ENCODE peak calls at places on chromosomes 2 and 18, in nine cellular contexts. O is fibroblast of lung, I is GM13977, M is esophagus squamous epithelium, G is lower lobe of right lung, A is Peyer's patch, D is activated B cell treated with CpG ODN at 0.5 μM for 24 hours, Z is B cell, V is AG04449. F is an unnamed sample.

GRCh38 chr2:28958689-28959088 is 22.4 kb upstream of the TOGARAM2 start:
- DNase-seq in A (no peak), I (peak), M (no peak), O (peak), V (peak), Z (no peak), D (no peak), G (no peak), F (peak)

GRCh38 chr2:44535376-44535775 is 173.6 kb downstream of the CAMKMT start:
- DNase-seq in M (no peak), O (no peak), V (no peak), D (no peak), Z (no peak), G (no peak), A (no peak), I (no peak), F (no peak)

GRCh38 chr2:46984642-46985476 is 69.3 kb upstream of the MCFD2 start:
- DNase-seq in V (peak), Z (peak), O (peak), G (peak), A (no peak), D (no peak), I (peak), M (no peak), F (peak)

GRCh38 chr2:221142341-221142740 is 429.8 kb downstream of the EPHA4 start:
- DNase-seq in D (no peak), I (no peak), A (no peak), M (no peak), G (no peak), V (no peak), O (no peak), Z (no peak), F (no peak)

GRCh38 chr2:105168543-105168942 is 73.0 kb upstream of the GPR45 start:
- DNase-seq in G (no peak), A (no peak), M (no peak), V (no peak), Z (no peak), O (no peak), I (no peak), D (no peak), F (no peak)

GRCh38 chr18:9788140-9788539 is 80.0 kb downstream of the RAB31 start:
- DNase-seq in D (no peak), M (no peak), O (peak), I (no peak), A (no peak), Z (no peak), V (no peak), G (no peak), F (no peak)

GRCh38 chr2:20093263-20094141 is 42.1 kb upstream of the LAPTM4A start:
- DNase-seq in O (peak), I (no peak), M (no peak), A (peak), Z (no peak), V (peak), G (no peak), D (no peak), F (peak)

GRCh38 chr2:206368933-206369569 is 74.3 kb upstream of the ADAM23 start:
- DNase-seq in D (no peak), O (no peak), M (no peak), Z (no peak), V (no peak), G (no peak), I (no peak), A (no peak), F (no peak)

GRCh38 chr2:108268001-108268400 is 20.7 kb upstream of the SULT1C2 start:
- DNase-seq in D (no peak), G (no peak), V (peak), Z (no peak), A (no peak), M (no peak), I (no peak), O (peak), F (no peak)

GRCh38 chr18:41099451-41099850 is 855.6 kb upstream of the PIK3C3 start:
- DNase-seq in V (no peak), D (no peak), I (no peak), A (no peak), G (no peak), O (peak), Z (no peak), M (no peak), F (no peak)

DNA sequence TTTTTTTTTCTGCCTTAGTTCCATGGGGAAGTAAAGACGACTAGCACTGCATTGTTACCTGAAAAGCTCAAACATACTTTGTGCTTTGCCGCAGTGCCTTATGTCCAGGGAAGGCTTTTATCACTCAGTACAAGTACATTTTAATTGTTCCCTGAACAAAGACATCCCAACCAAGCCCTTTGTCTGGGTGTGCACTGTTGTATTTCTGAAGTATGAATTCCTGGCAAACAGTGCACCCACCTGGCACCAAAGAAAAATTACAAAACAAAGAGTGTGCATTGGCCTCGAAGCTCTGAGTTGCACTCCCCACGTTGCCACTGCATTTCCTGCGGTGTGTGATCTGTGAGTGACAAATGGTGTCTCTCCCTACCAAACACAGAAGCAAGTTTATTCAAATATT is 858.5 kb upstream of the PIK3C3 start:
- DNase-seq in M (no peak), A (no peak), Z (no peak), O (peak), V (no peak), I (no peak), G (no peak), D (no peak), F (no peak)
- TF ChIP-seq CTCF in M (no peak), A (no peak), Z (no peak), O (no peak), V (peak), I (no peak), G (no peak), D (no peak), F (no peak)

GRCh38 chr18:43648002-43648401 is 370.7 kb upstream of the SYT4 start:
- DNase-seq in V (no peak), G (no peak), I (no peak), A (no peak), O (no peak), D (no peak), Z (no peak), M (no peak), F (no peak)
- TF ChIP-seq CTCF in V (no peak), G (no peak), I (no peak), A (no peak), O (no peak), D (no peak), Z (no peak), M (no peak), F (no peak)

DNA sequence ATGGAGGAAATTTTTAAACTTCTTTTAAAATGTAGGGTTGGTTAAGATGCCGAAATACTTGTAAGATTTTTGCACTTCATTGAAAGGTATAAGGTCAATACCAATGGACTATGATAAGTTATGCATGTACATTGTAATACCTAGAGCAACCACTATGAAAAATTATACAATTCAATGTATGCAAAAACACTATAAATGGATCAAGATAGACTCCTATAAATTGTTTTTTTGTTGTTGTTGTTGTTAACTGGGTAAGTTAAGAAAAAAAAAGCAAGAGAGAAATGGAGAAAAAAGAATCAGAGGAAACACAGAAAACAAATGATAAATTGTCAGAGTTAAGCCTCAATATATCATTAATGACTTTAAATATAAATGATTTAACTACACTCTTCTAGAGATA is 421.2 kb downstream of the TMEM182 start:
- DNase-seq in M (no peak), I (no peak), V (no peak), A (no peak), G (no peak), O (no peak), Z (no peak), D (no peak), F (no peak)
- TF ChIP-seq CTCF in M (no peak), I (no peak), V (no peak), A (no peak), G (no peak), O (no peak), Z (no peak), D (no peak), F (no peak)

GRCh38 chr2:41283079-41283765 is 764.6 kb upstream of the PKDCC start:
- DNase-seq in I (no peak), O (peak), G (no peak), A (no peak), M (no peak), D (no peak), V (no peak), Z (no peak), F (no peak)
- TF ChIP-seq CTCF in I (no peak), O (no peak), G (no peak), A (no peak), M (no peak), D (no peak), V (no peak), Z (no peak), F (no peak)